ENCODE peak calls at places on chromosomes 3 and 15, in nine cellular contexts. One of them, this sample, is unnamed.

GRCh38 chr3:110343376-110343775 is 728.2 kb upstream of the NECTIN3 start:
- DNase-seq in neural progenitor cell: peak
- DNase-seq in IMR-90: peak
- DNase-seq in adrenal gland: no peak
- DNase-seq in uterus: no peak
- DNase-seq in foreskin fibroblast: peak
- DNase-seq in WERI-Rb-1: peak
- DNase-seq in cardiac muscle cell: peak
- DNase-seq in lower lobe of right lung: no peak
- DNase-seq in this sample: peak

GRCh38 chr3:38835939-38836338 is 19.9 kb upstream of the SCN10A start:
- DNase-seq in neural progenitor cell: no peak
- DNase-seq in IMR-90: no peak
- DNase-seq in adrenal gland: no peak
- DNase-seq in uterus: no peak
- DNase-seq in foreskin fibroblast: peak
- DNase-seq in WERI-Rb-1: no peak
- DNase-seq in cardiac muscle cell: no peak
- DNase-seq in lower lobe of right lung: no peak
- DNase-seq in this sample: no peak

GRCh38 chr15:99411234-99411633 is 154.6 kb upstream of the MEF2A start:
- DNase-seq in neural progenitor cell: no peak
- DNase-seq in IMR-90: no peak
- DNase-seq in adrenal gland: no peak
- DNase-seq in uterus: no peak
- DNase-seq in foreskin fibroblast: no peak
- DNase-seq in WERI-Rb-1: no peak
- DNase-seq in cardiac muscle cell: no peak
- DNase-seq in lower lobe of right lung: no peak
- DNase-seq in this sample: no peak

GRCh38 chr3:142633073-142633472 is 36.9 kb downstream of the PLS1 start:
- DNase-seq in neural progenitor cell: no peak
- DNase-seq in IMR-90: no peak
- DNase-seq in adrenal gland: no peak
- DNase-seq in uterus: no peak
- DNase-seq in foreskin fibroblast: no peak
- DNase-seq in WERI-Rb-1: no peak
- DNase-seq in cardiac muscle cell: no peak
- DNase-seq in lower lobe of right lung: no peak
- DNase-seq in this sample: no peak

GRCh38 chr3:169112153-169112892 is 551.2 kb downstream of the MECOM start:
- DNase-seq in neural progenitor cell: no peak
- DNase-seq in IMR-90: peak
- DNase-seq in adrenal gland: no peak
- DNase-seq in uterus: no peak
- DNase-seq in foreskin fibroblast: peak
- DNase-seq in WERI-Rb-1: no peak
- DNase-seq in cardiac muscle cell: peak
- DNase-seq in lower lobe of right lung: no peak
- DNase-seq in this sample: peak

GRCh38 chr3:133487920-133488540 is 85.5 kb upstream of the CDV3 start:
- DNase-seq in neural progenitor cell: peak
- DNase-seq in IMR-90: peak
- DNase-seq in adrenal gland: peak
- DNase-seq in uterus: no peak
- DNase-seq in foreskin fibroblast: peak
- DNase-seq in WERI-Rb-1: peak
- DNase-seq in cardiac muscle cell: no peak
- DNase-seq in lower lobe of right lung: no peak
- DNase-seq in this sample: no peak

GRCh38 chr3:89025185-89025584 is 82.2 kb upstream of the EPHA3 start:
- DNase-seq in neural progenitor cell: peak
- DNase-seq in IMR-90: no peak
- DNase-seq in adrenal gland: no peak
- DNase-seq in uterus: no peak
- DNase-seq in foreskin fibroblast: peak
- DNase-seq in WERI-Rb-1: no peak
- DNase-seq in cardiac muscle cell: no peak
- DNase-seq in lower lobe of right lung: no peak
- DNase-seq in this sample: peak

GRCh38 chr3:134852893-134853351 is 57.9 kb downstream of the EPHB1 start:
- DNase-seq in neural progenitor cell: no peak
- DNase-seq in IMR-90: no peak
- DNase-seq in adrenal gland: peak
- DNase-seq in uterus: no peak
- DNase-seq in foreskin fibroblast: no peak
- DNase-seq in WERI-Rb-1: no peak
- DNase-seq in cardiac muscle cell: no peak
- DNase-seq in lower lobe of right lung: no peak
- DNase-seq in this sample: no peak

GRCh38 chr3:64141476-64141875 is 83.8 kb downstream of the PRICKLE2 start:
- DNase-seq in neural progenitor cell: no peak
- DNase-seq in IMR-90: peak
- DNase-seq in adrenal gland: no peak
- DNase-seq in uterus: no peak
- DNase-seq in foreskin fibroblast: peak
- DNase-seq in WERI-Rb-1: no peak
- DNase-seq in cardiac muscle cell: no peak
- DNase-seq in lower lobe of right lung: no peak
- DNase-seq in this sample: no peak

GRCh38 chr15:47756872-47757271 is 39.6 kb downstream of the SEMA6D start:
- DNase-seq in neural progenitor cell: no peak
- DNase-seq in IMR-90: peak
- DNase-seq in adrenal gland: peak
- DNase-seq in uterus: no peak
- DNase-seq in foreskin fibroblast: peak
- DNase-seq in WERI-Rb-1: peak
- DNase-seq in cardiac muscle cell: no peak
- DNase-seq in lower lobe of right lung: no peak
- DNase-seq in this sample: peak

GRCh38 chr15:23647421-23648375 is at the start of gene MAGEL2:
- DNase-seq in neural progenitor cell: peak
- DNase-seq in IMR-90: no peak
- DNase-seq in adrenal gland: peak
- DNase-seq in uterus: no peak
- DNase-seq in foreskin fibroblast: peak
- DNase-seq in WERI-Rb-1: peak
- DNase-seq in cardiac muscle cell: peak
- DNase-seq in lower lobe of right lung: peak
- DNase-seq in this sample: no peak

GRCh38 chr15:70034596-70034995 is 63.1 kb downstream of the TLE3 start:
- DNase-seq in neural progenitor cell: no peak
- DNase-seq in IMR-90: no peak
- DNase-seq in adrenal gland: no peak
- DNase-seq in uterus: no peak
- DNase-seq in foreskin fibroblast: no peak
- DNase-seq in WERI-Rb-1: no peak
- DNase-seq in cardiac muscle cell: no peak
- DNase-seq in lower lobe of right lung: no peak
- DNase-seq in this sample: no peak

GRCh38 chr15:86892774-86893449 is 813.2 kb downstream of the AGBL1 start:
- DNase-seq in neural progenitor cell: no peak
- DNase-seq in IMR-90: no peak
- DNase-seq in adrenal gland: no peak
- DNase-seq in uterus: no peak
- DNase-seq in foreskin fibroblast: no peak
- DNase-seq in WERI-Rb-1: no peak
- DNase-seq in cardiac muscle cell: peak
- DNase-seq in lower lobe of right lung: no peak
- DNase-seq in this sample: no peak

GRCh38 chr15:67068724-67069400 is 3.5 kb downstream of the SMAD3 start:
- DNase-seq in neural progenitor cell: no peak
- DNase-seq in IMR-90: peak
- DNase-seq in adrenal gland: no peak
- DNase-seq in uterus: no peak
- DNase-seq in foreskin fibroblast: no peak
- DNase-seq in WERI-Rb-1: peak
- DNase-seq in cardiac muscle cell: no peak
- DNase-seq in lower lobe of right lung: no peak
- DNase-seq in this sample: no peak

GRCh38 chr3:154280161-154280560 is 44.1 kb downstream of the DHX36 start:
- DNase-seq in neural progenitor cell: no peak
- DNase-seq in IMR-90: no peak
- DNase-seq in adrenal gland: no peak
- DNase-seq in uterus: no peak
- DNase-seq in foreskin fibroblast: no peak
- DNase-seq in WERI-Rb-1: no peak
- DNase-seq in cardiac muscle cell: no peak
- DNase-seq in lower lobe of right lung: no peak
- DNase-seq in this sample: no peak

GRCh38 chr15:100704281-100705055 is 102.1 kb downstream of the ASB7 start:
- DNase-seq in neural progenitor cell: no peak
- DNase-seq in IMR-90: peak
- DNase-seq in adrenal gland: no peak
- DNase-seq in uterus: no peak
- DNase-seq in foreskin fibroblast: peak
- DNase-seq in WERI-Rb-1: no peak
- DNase-seq in cardiac muscle cell: no peak
- DNase-seq in lower lobe of right lung: no peak
- DNase-seq in this sample: no peak

GRCh38 chr3:156787926-156788663 is 38.1 kb upstream of the LEKR1 start:
- DNase-seq in neural progenitor cell: no peak
- DNase-seq in IMR-90: peak
- DNase-seq in adrenal gland: peak
- DNase-seq in uterus: no peak
- DNase-seq in foreskin fibroblast: peak
- DNase-seq in WERI-Rb-1: no peak
- DNase-seq in cardiac muscle cell: no peak
- DNase-seq in lower lobe of right lung: no peak
- DNase-seq in this sample: peak

GRCh38 chr3:53534216-53534615 is 39.8 kb downstream of the CACNA1D start:
- DNase-seq in neural progenitor cell: no peak
- DNase-seq in IMR-90: no peak
- DNase-seq in adrenal gland: peak
- DNase-seq in uterus: no peak
- DNase-seq in foreskin fibroblast: no peak
- DNase-seq in WERI-Rb-1: no peak
- DNase-seq in cardiac muscle cell: no peak
- DNase-seq in lower lobe of right lung: no peak
- DNase-seq in this sample: no peak

GRCh38 chr15:65638681-65639089 is 16.9 kb downstream of the SLC24A1 start:
- DNase-seq in neural progenitor cell: peak
- DNase-seq in IMR-90: peak
- DNase-seq in adrenal gland: peak
- DNase-seq in uterus: no peak
- DNase-seq in foreskin fibroblast: peak
- DNase-seq in WERI-Rb-1: peak
- DNase-seq in cardiac muscle cell: peak
- DNase-seq in lower lobe of right lung: no peak
- DNase-seq in this sample: no peak

GRCh38 chr3:57597973-57598351 is 818 bp upstream of the ARF4 start:
- DNase-seq in neural progenitor cell: no peak
- DNase-seq in IMR-90: peak
- DNase-seq in adrenal gland: no peak
- DNase-seq in uterus: no peak
- DNase-seq in foreskin fibroblast: peak
- DNase-seq in WERI-Rb-1: no peak
- DNase-seq in cardiac muscle cell: no peak
- DNase-seq in lower lobe of right lung: no peak
- DNase-seq in this sample: no peak

GRCh38 chr3:125916376-125916978 is 52.5 kb upstream of the ROPN1B start:
- DNase-seq in neural progenitor cell: peak
- DNase-seq in IMR-90: peak
- DNase-seq in adrenal gland: no peak
- DNase-seq in uterus: peak
- DNase-seq in foreskin fibroblast: peak
- DNase-seq in WERI-Rb-1: no peak
- DNase-seq in cardiac muscle cell: peak
- DNase-seq in lower lobe of right lung: no peak
- DNase-seq in this sample: peak
- TF ChIP-seq CTCF in neural progenitor cell: peak
- TF ChIP-seq CTCF in IMR-90: peak
- TF ChIP-seq CTCF in adrenal gland: peak
- TF ChIP-seq CTCF in uterus: peak
- TF ChIP-seq CTCF in foreskin fibroblast: peak
- TF ChIP-seq CTCF in WERI-Rb-1: peak
- TF ChIP-seq CTCF in cardiac muscle cell: peak
- TF ChIP-seq CTCF in lower lobe of right lung: peak
- TF ChIP-seq CTCF in this sample: peak

DNA sequence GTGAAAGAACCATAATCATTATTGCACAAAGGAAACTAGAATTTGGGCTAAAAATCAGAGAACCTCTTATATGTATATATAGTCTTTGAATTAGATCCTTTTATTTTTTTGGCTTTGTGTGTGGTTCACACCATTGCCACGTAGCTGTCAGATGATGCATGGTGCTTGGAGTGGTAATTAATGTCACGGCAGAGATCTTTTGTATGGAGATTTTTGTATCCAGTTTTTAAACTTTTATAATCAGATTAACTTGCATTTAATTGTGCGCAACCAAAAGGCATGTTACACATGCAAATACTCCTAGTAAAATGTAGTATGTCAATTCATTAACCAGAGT is 831 bp downstream of the ABHD10 start:
- DNase-seq in neural progenitor cell: no peak
- DNase-seq in IMR-90: no peak
- DNase-seq in adrenal gland: no peak
- DNase-seq in uterus: no peak
- DNase-seq in foreskin fibroblast: no peak
- DNase-seq in WERI-Rb-1: no peak
- DNase-seq in cardiac muscle cell: no peak
- DNase-seq in lower lobe of right lung: no peak
- DNase-seq in this sample: no peak
- H3K4me3 ChIP-seq in neural progenitor cell: peak
- H3K4me3 ChIP-seq in IMR-90: peak
- H3K4me3 ChIP-seq in adrenal gland: no peak
- H3K4me3 ChIP-seq in uterus: peak
- H3K4me3 ChIP-seq in foreskin fibroblast: peak
- H3K4me3 ChIP-seq in WERI-Rb-1: peak
- H3K4me3 ChIP-seq in cardiac muscle cell: peak
- H3K4me3 ChIP-seq in lower lobe of right lung: peak
- H3K4me3 ChIP-seq in this sample: peak

GRCh38 chr3:9250236-9250635 is 790 bp upstream of the SRGAP3 start:
- DNase-seq in neural progenitor cell: peak
- DNase-seq in IMR-90: no peak
- DNase-seq in adrenal gland: no peak
- DNase-seq in uterus: no peak
- DNase-seq in foreskin fibroblast: no peak
- DNase-seq in WERI-Rb-1: no peak
- DNase-seq in cardiac muscle cell: no peak
- DNase-seq in lower lobe of right lung: no peak
- DNase-seq in this sample: no peak
- TF ChIP-seq CTCF in neural progenitor cell: peak
- TF ChIP-seq CTCF in IMR-90: no peak
- TF ChIP-seq CTCF in adrenal gland: no peak
- TF ChIP-seq CTCF in uterus: no peak
- TF ChIP-seq CTCF in foreskin fibroblast: no peak
- TF ChIP-seq CTCF in WERI-Rb-1: peak
- TF ChIP-seq CTCF in cardiac muscle cell: no peak
- TF ChIP-seq CTCF in lower lobe of right lung: no peak
- TF ChIP-seq CTCF in this sample: no peak

GRCh38 chr15:62164500-62165028 is 521 bp downstream of the C2CD4B start:
- DNase-seq in neural progenitor cell: peak
- DNase-seq in IMR-90: no peak
- DNase-seq in adrenal gland: no peak
- DNase-seq in uterus: no peak
- DNase-seq in foreskin fibroblast: peak
- DNase-seq in WERI-Rb-1: peak
- DNase-seq in cardiac muscle cell: peak
- DNase-seq in lower lobe of right lung: peak
- DNase-seq in this sample: no peak
- H3K4me3 ChIP-seq in neural progenitor cell: peak
- H3K4me3 ChIP-seq in IMR-90: no peak
- H3K4me3 ChIP-seq in adrenal gland: no peak
- H3K4me3 ChIP-seq in uterus: peak
- H3K4me3 ChIP-seq in foreskin fibroblast: no peak
- H3K4me3 ChIP-seq in WERI-Rb-1: peak
- H3K4me3 ChIP-seq in cardiac muscle cell: peak
- H3K4me3 ChIP-seq in lower lobe of right lung: peak
- H3K4me3 ChIP-seq in this sample: peak

GRCh38 chr3:166902374-166902773 is 477.7 kb downstream of the ZBBX start:
- DNase-seq in neural progenitor cell: no peak
- DNase-seq in IMR-90: no peak
- DNase-seq in adrenal gland: no peak
- DNase-seq in uterus: no peak
- DNase-seq in foreskin fibroblast: no peak
- DNase-seq in WERI-Rb-1: no peak
- DNase-seq in cardiac muscle cell: no peak
- DNase-seq in lower lobe of right lung: no peak
- DNase-seq in this sample: no peak
- TF ChIP-seq CTCF in neural progenitor cell: no peak
- TF ChIP-seq CTCF in IMR-90: peak
- TF ChIP-seq CTCF in adrenal gland: peak
- TF ChIP-seq CTCF in uterus: no peak
- TF ChIP-seq CTCF in foreskin fibroblast: no peak
- TF ChIP-seq CTCF in WERI-Rb-1: no peak
- TF ChIP-seq CTCF in cardiac muscle cell: no peak
- TF ChIP-seq CTCF in lower lobe of right lung: no peak
- TF ChIP-seq CTCF in this sample: no peak